ENCODE peak calls at places on chromosomes 2 and 18, in seven cellular contexts. D is Panc1, Y is kidney epithelial cell, K is astrocyte of the spinal cord, V is uterus, Q is fibroblast of lung, P is Caco-2. T is an unnamed sample.

GRCh38 chr2:151111599-151112278 is 149.9 kb downstream of the RBM43 start:
- DNase-seq in D (peak), P (no peak), V (no peak), K (peak), Y (peak), Q (peak), T (peak)

GRCh38 chr2:210072922-210073509 is 70.6 kb downstream of the RPE start:
- DNase-seq in K (peak), D (peak), V (no peak), Q (peak), Y (peak), P (no peak), T (peak)

GRCh38 chr2:226609361-226609760 is 190.3 kb downstream of the IRS1 start:
- DNase-seq in Y (no peak), D (no peak), P (no peak), K (peak), Q (peak), V (no peak), T (peak)

GRCh38 chr2:100983684-100984310 is 18.3 kb upstream of the RPL31 start:
- DNase-seq in Q (peak), Y (no peak), D (no peak), V (no peak), K (no peak), P (no peak), T (no peak)

GRCh38 chr2:127676906-127677305 is 1.6 kb upstream of the LIMS2 start:
- DNase-seq in P (no peak), D (no peak), Y (no peak), K (no peak), Q (no peak), V (no peak), T (no peak)

GRCh38 chr2:6813573-6813972 is 52.1 kb downstream of the CMPK2 start:
- DNase-seq in Q (no peak), P (no peak), D (no peak), K (no peak), V (no peak), Y (no peak), T (no peak)

GRCh38 chr2:96870631-96871255 is 863 bp upstream of the SEMA4C start:
- DNase-seq in P (no peak), Y (no peak), V (peak), D (no peak), Q (no peak), K (peak), T (peak)

GRCh38 chr2:239459056-239459455 is 58.2 kb upstream of the HDAC4 start:
- DNase-seq in K (no peak), P (no peak), V (no peak), D (no peak), Q (no peak), Y (no peak), T (no peak)

GRCh38 chr2:102368461-102369109 is 13.0 kb downstream of the IL18R1 start:
- DNase-seq in Y (no peak), K (no peak), P (no peak), Q (no peak), V (no peak), D (no peak), T (no peak)

GRCh38 chr18:47777626-47778025 is 152.8 kb downstream of the SMAD2 start:
- DNase-seq in D (no peak), K (no peak), P (no peak), V (no peak), Y (no peak), Q (no peak), T (no peak)

GRCh38 chr2:47404356-47404755 is 1.4 kb downstream of the MSH2 start:
- DNase-seq in V (no peak), K (no peak), D (no peak), P (no peak), Y (no peak), Q (no peak), T (no peak)
- H3K4me3 ChIP-seq in V (no peak), K (no peak), D (peak), P (peak), Y (peak), Q (no peak), T (peak)

DNA sequence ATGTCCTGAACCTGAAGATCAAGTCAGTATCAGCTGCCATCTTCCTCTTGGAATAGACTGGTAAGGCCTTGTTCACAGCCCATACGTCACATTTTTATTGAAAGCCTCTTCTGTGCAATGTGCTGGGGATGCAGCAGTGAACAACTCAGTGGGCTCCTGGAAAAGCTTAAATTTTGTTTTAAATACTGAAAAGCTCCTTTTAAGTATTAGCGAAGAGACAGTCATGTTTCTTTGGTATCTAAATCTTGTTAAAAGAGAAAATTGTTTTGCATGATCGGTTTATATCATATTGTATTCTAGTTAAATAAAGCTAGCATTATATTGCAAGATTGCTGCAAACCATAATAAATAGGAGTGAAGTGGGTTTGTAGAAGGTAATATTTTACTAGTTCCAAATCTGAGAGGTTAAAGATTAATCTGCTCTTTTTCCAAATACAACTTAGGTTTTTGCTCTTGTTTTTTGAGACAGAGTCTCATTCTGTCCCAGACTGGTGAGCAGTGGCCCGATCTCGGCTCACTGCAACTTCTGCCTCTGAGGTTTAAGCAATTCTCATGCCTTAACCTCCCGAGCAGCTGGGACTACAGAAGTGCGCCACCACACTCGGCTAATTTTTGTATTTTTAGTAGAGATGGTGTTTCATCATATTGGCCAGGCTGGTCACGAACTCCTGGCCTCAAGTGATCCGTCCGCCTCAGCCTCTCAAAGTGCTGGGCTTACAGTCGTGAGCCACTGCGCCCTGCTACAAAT is 1.6 kb upstream of the RMDN2 start:
- DNase-seq in Q (no peak), Y (no peak), V (no peak), P (no peak), D (no peak), K (no peak), T (no peak)
- TF ChIP-seq CTCF in Q (no peak), Y (no peak), V (no peak), P (no peak), D (no peak), K (no peak), T (no peak)

GRCh38 chr2:105919826-105920225 is 175.1 kb downstream of the NCK2 start:
- DNase-seq in Q (peak), K (peak), V (no peak), D (no peak), Y (peak), P (peak), T (peak)

GRCh38 chr2:105915005-105915558 is 170.4 kb downstream of the NCK2 start:
- DNase-seq in D (no peak), P (no peak), Q (no peak), V (no peak), Y (no peak), K (peak), T (no peak)

GRCh38 chr2:105917216-105917615 is 172.5 kb downstream of the NCK2 start:
- DNase-seq in Q (no peak), Y (no peak), P (no peak), V (no peak), D (no peak), K (no peak), T (no peak)

GRCh38 chr2:105917688-105918087 is 173.0 kb downstream of the NCK2 start:
- DNase-seq in K (no peak), D (no peak), P (no peak), V (no peak), Y (no peak), Q (no peak), T (no peak)

GRCh38 chr2:105919191-105919811 is 174.6 kb downstream of the NCK2 start:
- DNase-seq in P (no peak), D (no peak), Y (peak), Q (peak), K (no peak), V (no peak), T (no peak)
- H3K4me3 ChIP-seq in P (no peak), D (no peak), Y (no peak), Q (no peak), K (no peak), V (no peak), T (no peak)

GRCh38 chr2:219433666-219434467 is 776 bp upstream of the SPEG start:
- DNase-seq in K (peak), Y (no peak), P (no peak), D (no peak), Q (peak), V (peak), T (peak)
- TF ChIP-seq CTCF in K (peak), Y (peak), P (peak), D (no peak), Q (peak), V (peak), T (peak)

GRCh38 chr2:47662547-47662946 is 120.4 kb upstream of the MSH6 start:
- DNase-seq in Y (no peak), D (no peak), P (no peak), V (no peak), K (no peak), Q (no peak), T (no peak)
- H3K4me3 ChIP-seq in Y (no peak), D (no peak), P (no peak), V (no peak), K (no peak), Q (no peak), T (no peak)